ENCODE peak calls at places on chromosomes 16 and 17, in four cellular contexts. W is WTC11, F is HepG2, E is K562. Y is an unnamed sample.

GRCh38 chr17:55770220-55770870 is 19.5 kb downstream of the PCTP start:
- DNase-seq in F (peak), W (no peak), E (peak), Y (no peak)

GRCh38 chr16:49491736-49492089 is 118.1 kb downstream of the C16orf78 start:
- DNase-seq in E (no peak), F (no peak), W (peak), Y (no peak)

GRCh38 chr16:55133654-55134053 is 190.3 kb upstream of the IRX6 start:
- DNase-seq in W (peak), E (no peak), F (no peak), Y (no peak)

GRCh38 chr17:67056746-67057490 is 12.6 kb downstream of the CACNG1 start:
- DNase-seq in W (no peak), F (no peak), E (no peak), Y (no peak)

GRCh38 chr17:58302171-58302918 is 21.6 kb upstream of the MPO start:
- DNase-seq in E (no peak), F (no peak), W (no peak), Y (no peak)

GRCh38 chr16:1984347-1985225 is 593 bp downstream of the GFER start:
- DNase-seq in F (peak), E (peak), W (peak), Y (no peak)

GRCh38 chr17:43611230-43611969 is 50.3 kb downstream of the MEOX1 start:
- DNase-seq in F (no peak), W (no peak), E (no peak), Y (no peak)

GRCh38 chr16:29898135-29898534 is 1.2 kb downstream of the SEZ6L2 start:
- DNase-seq in E (no peak), F (no peak), W (peak), Y (no peak)

GRCh38 chr16:15946257-15947044 is 3.0 kb upstream of the ABCC1 start:
- DNase-seq in W (no peak), E (no peak), F (peak), Y (no peak)

GRCh38 chr17:41652461-41652960 is 28.1 kb upstream of the KRT17 start:
- DNase-seq in W (no peak), F (no peak), E (no peak), Y (no peak)

GRCh38 chr17:50638851-50639767 is 4.4 kb downstream of the ABCC3 start:
- DNase-seq in E (no peak), W (no peak), F (peak), Y (no peak)

GRCh38 chr17:40312893-40313659 is 4.1 kb downstream of the RARA start:
- DNase-seq in W (peak), F (no peak), E (no peak), Y (no peak)

GRCh38 chr17:80773243-80773991 is 218.2 kb upstream of the CHMP6 start:
- DNase-seq in W (no peak), E (no peak), F (no peak), Y (no peak)

GRCh38 chr16:7689234-7689633 is 356.6 kb downstream of the RBFOX1 start:
- DNase-seq in W (peak), F (no peak), E (no peak), Y (no peak)

GRCh38 chr16:31331141-31331764 is 23.7 kb upstream of the ITGAX start:
- DNase-seq in W (peak), E (peak), F (no peak), Y (no peak)

GRCh38 chr16:31331807-31332301 is 23.1 kb upstream of the ITGAX start:
- DNase-seq in E (peak), W (no peak), F (no peak), Y (no peak)

GRCh38 chr16:31330553-31330890 is 24.5 kb upstream of the ITGAX start:
- DNase-seq in E (no peak), F (no peak), W (no peak), Y (no peak)

GRCh38 chr16:31328322-31329052 is 26.5 kb upstream of the ITGAX start:
- DNase-seq in F (no peak), E (no peak), W (no peak), Y (no peak)

DNA sequence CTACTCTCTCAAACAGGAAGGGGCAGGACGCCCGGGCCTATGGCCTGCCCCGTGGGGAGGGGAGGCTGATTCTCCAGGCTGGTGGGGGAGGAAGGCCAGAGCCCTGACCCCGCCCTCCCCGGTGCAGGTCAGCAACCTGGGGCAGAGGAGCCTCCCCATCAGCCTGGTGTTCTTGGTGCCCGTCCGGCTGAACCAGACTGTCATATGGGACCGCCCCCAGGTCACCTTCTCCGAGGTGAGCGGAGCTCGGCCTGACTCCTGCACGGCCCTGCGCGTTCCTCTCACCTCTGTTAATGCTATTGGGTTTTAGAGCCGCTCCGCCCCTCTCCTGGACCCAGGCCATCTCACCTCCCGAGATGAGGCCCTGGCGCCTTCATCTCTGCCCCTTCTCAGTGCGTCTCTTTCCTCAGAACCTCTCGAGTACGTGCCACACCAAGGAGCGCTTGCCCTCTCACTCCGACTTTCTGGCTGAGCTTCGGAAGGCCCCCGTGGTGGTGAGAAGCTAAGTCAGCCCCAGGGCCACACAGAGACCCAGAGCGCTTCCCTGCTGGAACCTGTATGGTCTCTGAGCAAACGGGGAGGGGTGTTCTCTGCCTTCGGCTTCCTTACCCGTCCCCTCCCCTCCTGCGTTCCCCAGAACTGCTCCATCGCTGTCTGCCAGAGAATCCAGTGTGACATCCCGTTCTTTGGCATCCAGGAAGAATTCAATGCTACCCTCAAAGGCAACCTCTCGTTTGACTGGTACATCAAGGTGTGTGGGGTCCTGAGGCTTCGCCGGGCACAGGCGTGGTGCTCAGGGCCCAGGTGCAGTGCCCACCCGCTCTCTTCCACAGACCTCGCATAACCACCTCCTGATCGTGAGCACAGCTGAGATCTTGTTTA is 25.1 kb upstream of the ITGAX start:
- DNase-seq in F (no peak), E (peak), W (peak), Y (no peak)
- TF ChIP-seq TCF7 in F (no peak), E (no peak), W (no peak), Y (no peak)

GRCh38 chr16:82788919-82789318 is 162.2 kb downstream of the CDH13 start:
- DNase-seq in E (no peak), F (no peak), W (no peak), Y (no peak)
- TF ChIP-seq MAX in E (no peak), F (no peak), W (no peak), Y (no peak)

DNA sequence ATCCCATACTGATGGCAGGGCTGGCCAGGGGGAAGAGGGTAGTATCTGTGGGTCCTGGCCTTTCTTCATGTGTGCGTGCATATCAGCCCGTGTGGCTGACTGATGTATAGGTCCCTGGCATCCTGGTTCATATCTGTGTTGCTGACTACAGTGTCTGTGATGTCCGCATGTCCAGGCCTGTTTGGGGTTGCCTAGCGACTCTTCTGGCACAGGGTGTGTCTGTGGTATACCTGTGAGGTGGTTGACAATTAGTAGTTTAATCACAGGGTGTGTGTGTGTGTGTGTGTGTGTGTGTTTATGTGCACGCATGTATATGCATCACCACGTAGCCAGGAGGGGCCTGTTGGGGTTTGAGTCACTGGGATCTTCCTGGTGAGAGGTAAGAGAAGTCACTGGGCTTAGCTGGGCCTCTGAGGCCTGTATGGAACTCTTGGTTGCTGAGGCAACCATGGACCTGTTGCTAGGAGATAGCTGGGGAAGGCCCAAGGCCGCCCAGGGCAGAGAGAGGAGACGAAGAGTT is 634 bp upstream of the TMEM95 start:
- DNase-seq in F (no peak), E (no peak), W (no peak), Y (no peak)
- TF ChIP-seq TCF7 in F (no peak), E (no peak), W (no peak), Y (no peak)

GRCh38 chr16:86245895-86246294 is 264.4 kb upstream of the FOXF1 start:
- DNase-seq in F (no peak), E (no peak), W (no peak), Y (no peak)

GRCh38 chr16:86244188-86244587 is 266.1 kb upstream of the FOXF1 start:
- DNase-seq in E (no peak), F (no peak), W (no peak), Y (no peak)

GRCh38 chr16:86245351-86245750 is 265.0 kb upstream of the FOXF1 start:
- DNase-seq in W (no peak), E (no peak), F (no peak), Y (no peak)

GRCh38 chr16:86243571-86244154 is 266.7 kb upstream of the FOXF1 start:
- DNase-seq in E (no peak), W (no peak), F (no peak), Y (no peak)

DNA sequence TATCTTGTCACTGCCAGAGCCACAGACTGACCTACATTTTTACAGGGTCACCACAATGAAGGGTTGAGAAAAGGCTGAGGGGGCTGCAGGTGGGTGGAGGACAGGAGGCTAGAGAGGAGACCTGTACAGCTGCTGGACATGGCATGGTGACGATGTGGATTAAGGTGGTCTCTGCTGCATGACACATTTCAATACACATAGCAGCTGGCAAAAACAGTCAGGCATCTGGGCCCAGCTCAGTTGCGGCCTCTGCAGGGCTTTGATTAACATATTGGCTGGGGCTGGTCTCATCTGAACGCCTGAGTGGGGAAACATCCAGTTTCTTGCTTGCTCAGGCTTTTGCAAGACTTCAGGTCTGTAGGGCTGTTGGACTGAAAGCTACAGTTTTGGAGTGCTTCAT is 265.4 kb upstream of the FOXF1 start:
- DNase-seq in F (no peak), W (no peak), E (no peak), Y (no peak)
- TF ChIP-seq MAX in F (no peak), W (no peak), E (no peak), Y (no peak)

GRCh38 chr17:65799454-65799853 is 238.0 kb upstream of the AXIN2 start:
- DNase-seq in F (no peak), W (no peak), E (no peak), Y (no peak)

GRCh38 chr17:65797101-65797500 is 235.7 kb upstream of the AXIN2 start:
- DNase-seq in E (no peak), W (no peak), F (no peak), Y (no peak)

GRCh38 chr17:65797809-65798208 is 236.4 kb upstream of the AXIN2 start:
- DNase-seq in W (peak), E (peak), F (peak), Y (no peak)

GRCh38 chr17:65790241-65790640 is 228.8 kb upstream of the AXIN2 start:
- DNase-seq in F (no peak), E (no peak), W (peak), Y (no peak)

DNA sequence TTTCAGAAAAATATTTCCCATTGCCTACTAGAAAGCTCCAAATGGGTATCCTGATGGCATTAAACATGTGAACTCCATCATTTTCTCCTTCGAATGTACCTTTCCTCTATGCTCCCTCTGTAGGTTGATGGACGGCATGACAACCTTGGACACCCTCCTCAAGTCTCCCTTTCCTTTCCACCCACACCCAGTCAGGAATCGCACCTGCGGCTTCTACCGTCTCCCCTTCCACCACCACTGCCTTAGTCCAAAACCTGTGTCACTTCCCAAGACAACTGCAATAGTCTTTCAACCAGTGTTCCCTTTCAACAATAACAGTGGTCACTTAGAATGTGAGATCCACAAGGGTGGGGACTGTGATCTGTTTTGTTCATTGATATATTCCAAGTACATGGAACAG is 233.1 kb upstream of the AXIN2 start:
- DNase-seq in F (peak), W (peak), E (peak), Y (no peak)
- TF ChIP-seq TCF7 in F (no peak), W (no peak), E (no peak), Y (no peak)

GRCh38 chr17:8463089-8463488 is 27.4 kb downstream of the NDEL1 start:
- DNase-seq in W (no peak), E (no peak), F (no peak), Y (no peak)

GRCh38 chr17:8458128-8458527 is 22.4 kb downstream of the NDEL1 start:
- DNase-seq in E (no peak), W (no peak), F (no peak), Y (no peak)

GRCh38 chr17:8462564-8462963 is 26.9 kb downstream of the NDEL1 start:
- DNase-seq in E (no peak), W (no peak), F (no peak), Y (no peak)

GRCh38 chr17:8455660-8456059 is 20.0 kb downstream of the NDEL1 start:
- DNase-seq in F (no peak), W (no peak), E (no peak), Y (no peak)

DNA sequence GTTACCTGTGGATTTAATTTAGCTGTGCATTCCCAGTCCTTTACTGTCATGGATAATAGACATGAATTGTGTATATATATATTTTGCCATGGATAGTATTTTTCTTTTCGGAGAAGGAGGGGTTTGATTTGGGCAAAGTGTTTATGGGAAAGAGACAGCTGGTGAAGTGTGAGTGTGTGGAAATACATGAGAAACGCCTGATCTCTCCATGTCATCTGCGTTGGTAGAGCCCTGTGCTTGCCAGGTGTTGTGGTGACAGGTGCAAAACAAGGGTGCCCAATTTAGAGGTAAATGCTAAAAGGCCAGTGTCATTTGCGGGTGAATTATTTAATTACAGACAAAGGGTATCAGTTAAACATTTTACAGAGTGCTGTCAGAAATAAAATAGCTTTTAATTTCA is 23.4 kb downstream of the NDEL1 start:
- DNase-seq in F (no peak), W (no peak), E (no peak), Y (no peak)
- TF ChIP-seq MAX in F (no peak), W (no peak), E (no peak), Y (no peak)

Y was measured in GM12878.